ENCODE peak calls at places on chromosomes 1 and 21, in four cellular contexts. T, N, D and O are unnamed samples.

GRCh38 chr21:44710756-44711326 is 531 bp downstream of the TSPEAR start:
- DNase-seq in T (no peak), N (no peak), D (no peak), O (no peak)

GRCh38 chr1:210647406-210648333 is 319.0 kb downstream of the HHAT start:
- DNase-seq in T (peak; percentile 38), N (peak; percentile 14), D (peak; percentile 40), O (no peak)

GRCh38 chr1:151801310-151801820 is 3.9 kb downstream of the LINGO4 start:
- DNase-seq in T (no peak), N (no peak), D (no peak), O (no peak)

GRCh38 chr1:15246960-15247614 is at the start of gene FHAD1:
- DNase-seq in T (peak; percentile 65), N (peak; percentile 67), D (peak; percentile 4), O (no peak)

GRCh38 chr1:116878804-116879477 is 30.8 kb upstream of the PTGFRN start:
- DNase-seq in T (no peak), N (peak; percentile 62), D (peak; percentile 54), O (no peak)

GRCh38 chr1:89671775-89672488 is 39.0 kb downstream of the LRRC8C start:
- DNase-seq in T (no peak), N (no peak), D (no peak), O (no peak)

GRCh38 chr1:220962031-220962751 is 82.9 kb downstream of the HLX start:
- DNase-seq in T (no peak), N (peak; percentile 89), D (peak; percentile 99), O (no peak)

GRCh38 chr1:225426395-225427248 is 1.2 kb downstream of the LBR start:
- DNase-seq in T (peak; percentile 63), N (peak; percentile 35), D (no peak), O (peak; percentile 50)

GRCh38 chr1:226975909-226976670 is 36.0 kb downstream of the COQ8A start:
- DNase-seq in T (no peak), N (no peak), D (no peak), O (no peak)

GRCh38 chr1:2093055-2093454 is 42.8 kb downstream of the PRKCZ start:
- DNase-seq in T (no peak), N (no peak), D (no peak), O (no peak)

GRCh38 chr1:58585591-58586151 is 8.6 kb upstream of the TACSTD2 start:
- DNase-seq in T (no peak), N (peak; percentile 63), D (no peak), O (no peak)

GRCh38 chr1:167401260-167401873 is 117.0 kb downstream of the CD247 start:
- DNase-seq in T (peak; percentile 87), N (peak; percentile 74), D (peak; percentile 10), O (no peak)

GRCh38 chr1:1883092-1883858 is 7.6 kb downstream of the GNB1 start:
- DNase-seq in T (no peak), N (no peak), D (no peak), O (no peak)

GRCh38 chr1:35062518-35063196 is 16.5 kb upstream of the ZMYM1 start:
- DNase-seq in T (no peak), N (peak; percentile 85), D (no peak), O (no peak)

GRCh38 chr1:198638441-198638840 is 399 bp upstream of the PTPRC start:
- DNase-seq in T (no peak), N (no peak), D (no peak), O (no peak)

GRCh38 chr1:3590145-3590768 is 21.1 kb downstream of the MEGF6 start:
- DNase-seq in T (no peak), N (peak; percentile 56), D (no peak), O (no peak)

GRCh38 chr1:199857103-199857502 is 170.4 kb upstream of the NR5A2 start:
- DNase-seq in T (no peak), N (peak; percentile 54), D (no peak), O (no peak)

GRCh38 chr1:199862047-199862446 is 165.5 kb upstream of the NR5A2 start:
- DNase-seq in T (no peak), N (no peak), D (no peak), O (no peak)

GRCh38 chr1:199857516-199857915 is 170.0 kb upstream of the NR5A2 start:
- DNase-seq in T (no peak), N (no peak), D (no peak), O (no peak)

GRCh38 chr1:199861020-199861795 is 166.3 kb upstream of the NR5A2 start:
- DNase-seq in T (no peak), N (peak; percentile 62), D (no peak), O (no peak)

GRCh38 chr1:199859525-199859924 is 168.0 kb upstream of the NR5A2 start:
- DNase-seq in T (no peak), N (peak; percentile 90), D (peak; percentile 55), O (no peak)
- H3K4me3 ChIP-seq in T (no peak overlapping the region), N (no peak overlapping the region), D (no peak overlapping the region), O (no peak overlapping the region)

DNA sequence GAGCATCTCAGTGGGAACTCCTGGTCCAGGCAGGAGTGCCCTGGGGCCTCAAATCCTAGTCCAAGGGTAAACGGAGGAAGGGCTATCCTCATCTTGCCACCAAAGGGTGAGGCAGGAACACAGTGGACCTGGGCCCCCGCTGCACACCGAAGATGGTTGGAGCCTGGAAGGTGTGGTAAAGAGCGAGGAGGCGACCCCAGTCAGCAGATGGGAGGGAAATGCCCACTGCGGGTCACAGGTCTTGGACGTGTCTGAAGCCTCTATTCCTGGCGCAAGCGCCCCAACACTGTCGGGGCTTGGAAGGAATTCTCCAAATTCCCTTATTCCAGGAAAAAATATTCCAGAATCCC is 38.5 kb upstream of the SYNC start:
- DNase-seq in T (no peak), N (no peak), D (no peak), O (no peak)
- H3K4me3 ChIP-seq in T (peak overlapping the region; percentile 77), N (peak overlapping the region; percentile 53), D (peak overlapping the region; percentile 65), O (peak overlapping the region; percentile 55)

DNA sequence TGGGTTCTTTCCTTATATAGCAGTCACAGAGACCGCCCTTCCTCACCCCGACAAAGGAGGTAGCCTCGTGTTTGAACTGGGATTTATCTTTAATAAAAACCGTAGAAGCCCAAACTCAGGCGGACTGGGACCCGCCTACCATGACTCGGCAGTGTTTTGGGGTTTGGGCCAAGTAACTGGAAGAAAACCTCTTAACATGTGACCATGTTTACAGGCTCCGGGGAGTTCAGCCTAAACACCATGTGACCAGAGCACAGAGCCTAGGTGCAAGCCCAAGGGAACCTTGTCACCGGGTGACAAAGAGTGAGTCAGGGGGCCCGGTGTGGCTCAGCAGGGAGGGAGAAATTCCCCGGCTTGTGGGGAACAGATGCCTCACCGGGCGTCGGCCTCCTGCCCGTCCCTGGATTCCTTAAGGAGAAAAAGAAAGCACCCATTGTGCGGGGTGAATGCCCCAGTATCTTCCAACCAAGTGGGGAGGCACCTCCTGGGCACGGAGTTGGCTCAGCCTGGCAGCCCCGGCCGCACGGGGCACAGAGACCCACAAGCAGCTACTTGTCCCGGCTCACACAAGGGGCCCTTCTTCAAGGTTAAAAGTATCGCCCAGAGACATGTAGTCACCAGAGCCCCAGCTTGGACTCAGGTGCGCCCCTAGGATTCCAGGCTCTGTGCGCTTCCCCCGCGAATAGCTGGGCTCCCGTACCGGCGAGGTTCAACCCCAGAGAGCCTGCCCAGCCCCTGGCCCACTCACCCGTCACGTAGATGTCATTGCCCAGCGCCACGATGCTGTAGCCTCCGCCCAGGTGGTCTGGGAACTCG is 1.4 kb downstream of the KLHL21 start:
- DNase-seq in T (peak; percentile 86), N (peak; percentile 93), D (peak; percentile 77), O (peak; percentile 63)
- H3K4me3 ChIP-seq in T (peak overlapping the region; percentile 81), N (peak overlapping the region; percentile 98), D (peak overlapping the region; percentile 97), O (peak overlapping the region; percentile 73)

GRCh38 chr1:48225579-48225978 is 3.1 kb downstream of the SLC5A9 start:
- DNase-seq in T (no peak), N (no peak), D (no peak), O (no peak)

GRCh38 chr1:48223372-48224081 is 1.0 kb downstream of the SLC5A9 start:
- DNase-seq in T (no peak), N (no peak), D (no peak), O (no peak)

GRCh38 chr1:48228156-48228555 is 5.6 kb downstream of the SLC5A9 start:
- DNase-seq in T (no peak), N (no peak), D (no peak), O (no peak)

GRCh38 chr1:48229309-48229708 is 6.8 kb downstream of the SLC5A9 start:
- DNase-seq in T (no peak), N (no peak), D (no peak), O (no peak)

DNA sequence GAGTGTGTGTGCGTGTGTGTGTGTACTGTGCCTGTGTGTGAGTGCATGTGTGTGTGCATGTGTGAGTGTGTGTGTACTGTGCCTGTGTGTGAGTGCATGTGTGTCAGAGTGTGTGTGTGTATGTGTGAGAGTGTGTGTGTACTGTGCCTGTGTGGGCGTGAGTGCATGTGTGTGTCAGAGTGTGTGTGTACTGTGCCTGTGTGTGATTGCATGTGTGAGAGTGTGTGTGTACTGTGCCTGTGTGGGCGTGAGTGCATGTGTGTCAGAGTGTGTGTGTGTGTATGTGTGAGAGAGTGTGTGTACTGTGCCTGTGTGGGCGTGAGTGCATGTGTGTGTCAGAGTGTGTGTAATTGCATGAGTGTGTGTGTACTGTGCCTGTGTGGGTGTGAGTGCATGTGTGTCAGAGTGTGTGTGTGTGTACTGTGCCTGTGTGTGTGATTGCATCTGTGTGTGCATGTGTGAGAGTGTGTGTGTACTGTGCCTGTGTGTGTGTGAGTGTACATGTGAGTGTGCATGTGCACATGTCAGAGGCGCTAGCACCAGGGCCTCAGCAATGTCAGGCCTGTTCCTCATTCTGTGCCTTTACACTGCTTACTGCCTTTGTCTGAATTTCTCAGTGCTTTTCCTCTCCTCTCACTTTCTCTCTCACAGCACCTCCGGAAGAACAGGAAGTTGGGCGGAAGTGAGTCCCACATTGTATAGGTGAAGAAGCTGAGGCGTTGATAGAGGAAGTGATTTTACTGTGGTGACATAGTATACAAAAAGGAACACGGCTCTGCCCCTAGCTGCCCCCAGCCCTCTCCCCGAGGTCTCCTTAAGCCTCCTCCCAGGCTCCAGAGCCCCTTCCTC is 4.9 kb downstream of the SLC5A9 start:
- DNase-seq in T (peak; percentile 12), N (no peak), D (no peak), O (no peak)
- H3K4me3 ChIP-seq in T (no peak overlapping the region), N (no peak overlapping the region), D (no peak overlapping the region), O (no peak overlapping the region)

GRCh38 chr1:11648039-11648438 is 6.2 kb downstream of the FBXO2 start:
- DNase-seq in T (no peak), N (no peak), D (no peak), O (peak; percentile 96)

GRCh38 chr1:11645670-11646265 is 8.5 kb downstream of the FBXO2 start:
- DNase-seq in T (peak; percentile 80), N (peak; percentile 80), D (no peak), O (peak; percentile 89)

GRCh38 chr1:11647333-11647732 is 6.9 kb downstream of the FBXO2 start:
- DNase-seq in T (no peak), N (no peak), D (no peak), O (no peak)

GRCh38 chr1:11645270-11645669 is 9.0 kb downstream of the FBXO2 start:
- DNase-seq in T (no peak), N (no peak), D (no peak), O (no peak)

DNA sequence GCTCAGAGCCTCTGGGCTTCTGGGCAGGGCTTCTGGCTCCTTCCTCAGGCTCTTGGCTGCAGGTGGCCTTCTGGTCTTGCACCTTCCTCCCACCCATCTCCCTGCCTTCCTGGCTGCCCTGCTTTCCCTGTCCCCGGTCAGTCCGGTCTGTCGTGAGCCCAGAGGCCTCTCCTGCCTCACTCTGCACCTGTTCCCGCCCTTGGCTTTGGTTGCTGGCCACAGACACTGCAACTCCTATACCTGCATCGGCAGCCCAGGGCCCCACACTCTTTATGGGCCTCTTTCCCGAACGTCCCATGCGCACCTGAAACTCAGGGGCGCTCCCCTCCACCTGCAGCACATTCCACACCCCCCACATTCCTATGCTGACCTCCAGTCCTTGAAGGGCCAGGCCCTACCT is 7.9 kb downstream of the FBXO2 start:
- DNase-seq in T (no peak), N (no peak), D (no peak), O (no peak)
- H3K4me3 ChIP-seq in T (no peak overlapping the region), N (no peak overlapping the region), D (no peak overlapping the region), O (no peak overlapping the region)